ENCODE peak calls at places on chromosome 6, in four cellular contexts. H is MM.1S, G is GM23248, P is PC-3. B is an unnamed sample.

GRCh38 chr6:45586216-45587171 is 208.8 kb upstream of the SUPT3H start:
- DNase-seq in P (peak; percentile 79), G (no peak), H (no peak), B (peak; percentile 11)

GRCh38 chr6:157761331-157761921 is 61.6 kb upstream of the SNX9 start:
- DNase-seq in G (peak; percentile 84), H (no peak), P (peak; percentile 62), B (no peak)

GRCh38 chr6:100573169-100573568 is 108.4 kb upstream of the SIM1 start:
- DNase-seq in H (no peak), P (peak; percentile 60), G (peak; percentile 75), B (peak; percentile 18)

GRCh38 chr6:108260126-108260808 is 573 bp downstream of the SNX3 start:
- DNase-seq in G (peak; percentile 68), P (peak; percentile 45), H (peak; percentile 55), B (peak; percentile 65)

GRCh38 chr6:71338540-71339316 is 50.1 kb downstream of the OGFRL1 start:
- DNase-seq in H (no peak), P (no peak), G (no peak), B (no peak)

GRCh38 chr6:166360243-166361079 is 18.1 kb upstream of the SFT2D1 start:
- DNase-seq in G (peak; percentile 29), H (no peak), P (peak; percentile 33), B (no peak)

GRCh38 chr6:34876451-34876850 is 11.4 kb downstream of the TAF11 start:
- DNase-seq in G (no peak), P (peak; percentile 45), H (no peak), B (no peak)

GRCh38 chr6:110949679-110950285 is 8.7 kb upstream of the GTF3C6 start:
- DNase-seq in P (peak; percentile 50), G (peak; percentile 65), H (peak; percentile 23), B (no peak)

GRCh38 chr6:127518710-127519468 is at the start of gene MTCL3:
- DNase-seq in H (no peak), G (peak; percentile 77), P (no peak), B (peak; percentile 86)

GRCh38 chr6:41940759-41941279 is 789 bp downstream of the CCND3 start:
- DNase-seq in P (peak; percentile 13), H (no peak), G (peak; percentile 74), B (peak; percentile 65)

GRCh38 chr6:95574811-95575210 is 2.5 kb upstream of the MANEA start:
- DNase-seq in G (peak; percentile 62), H (no peak), P (peak; percentile 7), B (no peak)
- H3F3A ChIP-seq in G (peaks cover 14% of the 10 kb centered on the region), H (peaks cover 29% of the 10 kb centered on the region), P (no peaks in the 10 kb centered on the region), B (peaks cover 34% of the 10 kb centered on the region)

GRCh38 chr6:148760568-148761531 is 14.0 kb downstream of the UST start:
- DNase-seq in G (peak; percentile 92), P (no peak), H (no peak), B (peak; percentile 63)
- H3K4me3 ChIP-seq in G (peak overlapping the region; percentile 69), P (no peak overlapping the region), H (no peak overlapping the region), B (no peak overlapping the region)

GRCh38 chr6:56643379-56644089 is 845 bp upstream of the DST start:
- DNase-seq in H (no peak), G (peak; percentile 56), P (no peak), B (no peak)
- H3K36me3 ChIP-seq in H (peaks cover 2% of the 10 kb centered on the region), G (peaks cover 80% of the 10 kb centered on the region), P (peaks cover 19% of the 10 kb centered on the region), B (peaks cover 5% of the 10 kb centered on the region)

GRCh38 chr6:106530502-106530901 is 98.8 kb downstream of the RTN4IP1 start:
- DNase-seq in H (no peak), G (peak; percentile 59), P (no peak), B (no peak)
- H3F3A ChIP-seq in H (peaks cover 3% of the 10 kb centered on the region), G (peaks cover 41% of the 10 kb centered on the region), P (peaks cover 8% of the 10 kb centered on the region), B (no peaks in the 10 kb centered on the region)

GRCh38 chr6:13524801-13525508 is 37.6 kb upstream of the GFOD1 start:
- DNase-seq in H (no peak), P (no peak), G (no peak), B (no peak)
- H3K4me3 ChIP-seq in H (no peak overlapping the region), P (no peak overlapping the region), G (no peak overlapping the region), B (no peak overlapping the region)

DNA sequence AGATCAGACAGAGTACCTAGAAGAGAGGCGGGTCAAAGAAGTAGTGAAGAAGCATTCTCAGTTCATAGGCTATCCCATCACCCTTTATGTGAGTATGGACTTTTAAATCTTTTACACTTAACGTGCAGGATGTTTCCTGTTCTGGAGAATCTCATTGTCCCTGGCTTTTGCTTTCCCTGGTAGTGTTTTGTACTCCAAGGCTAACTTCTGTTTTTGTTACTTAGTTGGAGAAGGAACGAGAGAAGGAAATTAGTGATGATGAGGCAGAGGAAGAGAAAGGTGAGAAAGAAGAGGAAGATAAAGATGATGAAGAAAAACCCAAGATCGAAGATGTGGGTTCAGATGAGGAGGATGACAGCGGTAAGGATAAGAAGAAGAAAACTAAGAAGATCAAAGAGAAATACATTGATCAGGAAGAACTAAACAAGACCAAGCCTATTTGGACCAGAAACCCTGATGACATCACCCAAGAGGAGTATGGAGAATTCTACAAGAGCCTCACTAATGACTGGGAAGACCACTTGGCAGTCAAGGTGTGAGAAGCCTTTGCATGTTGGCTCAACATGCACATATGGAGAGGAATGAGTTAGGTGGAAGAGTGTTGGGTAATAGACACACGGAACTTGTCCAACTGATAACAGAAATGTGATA is 3.3 kb downstream of the HSP90AB1 start:
- DNase-seq in H (no peak), P (no peak), G (no peak), B (no peak)
- H3K36me3 ChIP-seq in H (peaks cover 20% of the 10 kb centered on the region), P (peaks cover 74% of the 10 kb centered on the region), G (peaks cover 65% of the 10 kb centered on the region), B (peaks cover 35% of the 10 kb centered on the region)

DNA sequence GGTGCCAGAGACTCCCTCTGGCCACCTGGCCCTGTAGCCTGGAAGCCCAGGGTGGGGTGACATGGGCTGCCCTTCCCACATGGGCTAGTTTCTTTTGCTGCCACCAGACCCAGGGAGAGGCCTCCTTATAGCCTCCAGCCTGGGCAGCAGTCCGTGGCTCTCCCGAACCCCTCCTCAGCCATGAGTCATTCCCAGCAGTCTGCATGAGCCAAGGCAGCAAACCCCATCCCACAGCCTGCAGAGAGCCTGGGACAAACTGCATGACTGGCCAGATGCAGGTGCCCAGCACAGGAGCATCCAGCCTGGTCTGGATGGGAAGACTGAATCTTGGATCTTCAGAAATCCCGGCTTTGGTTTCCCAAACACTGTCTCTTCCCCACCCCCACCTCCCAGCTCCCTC is 75.7 kb downstream of the MRPL14 start:
- DNase-seq in G (peak; percentile 87), P (peak; percentile 76), H (no peak), B (no peak)
- H3F3A ChIP-seq in G (peaks cover 53% of the 10 kb centered on the region), P (peaks cover 9% of the 10 kb centered on the region), H (peaks cover 4% of the 10 kb centered on the region), B (no peaks in the 10 kb centered on the region)

GRCh38 chr6:7311171-7311570 is 1.8 kb downstream of the SSR1 start:
- DNase-seq in H (no peak), P (no peak), G (peak; percentile 32), B (no peak)
- H3K4me3 ChIP-seq in H (peak overlapping the region; percentile 97), P (peak overlapping the region; percentile 91), G (peak overlapping the region; percentile 92), B (peak overlapping the region; percentile 89)

GRCh38 chr6:3561745-3562144 is 104.9 kb upstream of the SLC22A23 start:
- DNase-seq in H (no peak), P (no peak), G (peak; percentile 10), B (peak; percentile 44)

GRCh38 chr6:3565291-3565690 is 108.4 kb upstream of the SLC22A23 start:
- DNase-seq in G (no peak), P (no peak), H (no peak), B (no peak)

DNA sequence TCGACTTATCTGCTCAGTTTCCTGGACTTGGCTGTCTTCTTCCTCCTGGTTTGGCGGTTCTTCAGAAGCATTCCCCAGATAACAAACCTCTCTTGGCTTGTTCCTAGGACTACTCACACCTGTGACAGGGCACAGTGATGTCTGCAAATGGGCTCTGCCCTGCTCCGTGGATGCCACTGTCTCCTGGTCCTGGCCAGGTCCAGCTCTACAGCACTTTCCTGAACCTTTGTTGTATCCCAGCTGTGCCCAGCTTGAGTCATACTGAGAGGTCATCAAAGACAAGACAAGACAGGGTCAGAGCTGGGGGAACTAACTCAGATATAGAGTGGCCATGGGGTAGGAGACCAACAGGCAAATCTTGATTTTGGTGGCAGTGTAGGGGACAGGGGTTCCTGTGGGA is 102.7 kb upstream of the SLC22A23 start:
- DNase-seq in G (no peak), H (no peak), P (no peak), B (no peak)
- H3K36me3 ChIP-seq in G (no peaks in the 10 kb centered on the region), H (no peaks in the 10 kb centered on the region), P (no peaks in the 10 kb centered on the region), B (no peaks in the 10 kb centered on the region)